ENCODE peak calls at places on chromosomes 6 and 20, in eight cellular contexts. W is cardiac muscle cell; P is neural progenitor cell; U is CD4-positive, CD25-positive, alpha-beta regulatory T cell; N is A549; I is Peyer's patch; H is aorta; E is naive thymus-derived CD4-positive, alpha-beta T cell. V is an unnamed sample. For H3K4me1, the result is how much of the 10 kb centered on the place peaks cover.

GRCh38 chr20:61977387-61977786 is 88.3 kb downstream of the TAF4 start:
- DNase-seq in W (no peak), H (no peak), E (no peak), P (no peak), N (no peak), U (no peak), I (no peak), V (no peak)

GRCh38 chr6:101080597-101080996 is 199.5 kb upstream of the ASCC3 start:
- DNase-seq in H (no peak), E (no peak), N (peak), U (no peak), I (no peak), W (peak), P (no peak), V (no peak)

GRCh38 chr6:135062735-135063134 is 8.1 kb upstream of the HBS1L start:
- DNase-seq in N (no peak), P (no peak), H (no peak), U (no peak), I (no peak), W (no peak), E (no peak), V (no peak)

GRCh38 chr6:14450133-14451040 is 332.8 kb downstream of the CD83 start:
- DNase-seq in E (no peak), N (no peak), H (no peak), I (no peak), W (no peak), U (no peak), P (peak), V (no peak)

GRCh38 chr20:23165307-23165750 is 79.2 kb upstream of the CD93 start:
- DNase-seq in W (no peak), U (no peak), E (no peak), P (peak), I (no peak), N (no peak), H (no peak), V (no peak)

GRCh38 chr6:155142163-155142901 is 121.5 kb upstream of the CLDN20 start:
- DNase-seq in E (no peak), P (no peak), I (no peak), N (no peak), U (no peak), H (no peak), W (peak), V (no peak)

GRCh38 chr6:89454300-89454699 is 21.3 kb downstream of the ANKRD6 start:
- DNase-seq in I (no peak), P (no peak), N (no peak), H (no peak), W (no peak), U (no peak), E (no peak), V (no peak)

GRCh38 chr20:19990911-19991707 is 26.1 kb upstream of the NAA20 start:
- DNase-seq in H (no peak), U (no peak), I (no peak), P (peak), N (no peak), E (no peak), W (no peak), V (no peak)

GRCh38 chr6:83615025-83615999 is 93.6 kb downstream of the SNAP91 start:
- DNase-seq in W (peak), N (peak), H (no peak), E (no peak), I (no peak), U (no peak), P (peak), V (no peak)

GRCh38 chr6:156779206-156780116 is 2.3 kb downstream of the ARID1B start:
- DNase-seq in U (peak), I (peak), P (peak), N (no peak), E (peak), W (no peak), H (peak), V (peak)

GRCh38 chr6:13390658-13391057 is 62.3 kb upstream of the TBC1D7 start:
- DNase-seq in P (no peak), U (no peak), I (no peak), W (no peak), H (no peak), N (no peak), E (no peak), V (no peak)

GRCh38 chr6:127956260-127956888 is 55.5 kb upstream of the THEMIS start:
- DNase-seq in P (peak), U (no peak), I (no peak), H (no peak), E (no peak), W (no peak), N (no peak), V (no peak)

GRCh38 chr20:41137412-41138216 is at the start of gene PLCG1:
- DNase-seq in E (peak), P (peak), I (peak), N (peak), W (peak), U (peak), H (peak), V (peak)

DNA sequence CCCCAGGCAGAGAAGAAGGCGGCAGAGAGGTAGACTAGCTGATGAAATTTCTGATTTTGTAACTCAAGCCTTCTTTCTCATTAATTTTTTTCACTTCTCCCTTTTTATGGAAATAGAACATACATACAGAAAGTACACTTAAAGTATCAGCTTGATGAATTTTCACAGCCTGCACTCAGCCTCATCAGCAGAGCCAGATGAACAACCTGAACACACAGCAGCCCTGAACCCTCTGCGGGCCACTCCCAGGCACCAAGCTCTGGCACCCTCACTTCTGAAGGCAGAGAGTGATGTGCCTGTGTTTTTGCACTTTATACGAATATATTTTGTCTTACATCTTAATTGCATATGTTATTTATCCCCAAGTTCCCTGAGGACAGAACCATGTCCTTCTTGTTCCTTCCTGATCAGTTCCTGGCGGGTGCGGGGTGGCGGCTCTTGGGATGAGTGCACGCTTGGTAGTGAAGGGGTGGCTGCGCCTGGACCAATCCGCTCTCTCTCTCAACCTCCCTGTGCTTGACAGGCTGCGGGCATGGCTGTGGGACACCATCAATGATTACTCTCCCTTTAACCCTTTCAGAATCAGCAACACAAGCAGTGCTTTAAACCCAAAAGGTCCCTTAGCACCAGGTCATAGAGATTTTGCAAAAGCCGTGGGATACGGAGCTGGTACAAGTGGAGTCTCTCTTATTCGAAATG is 34.8 kb upstream of the AFDN start:
- DNase-seq in I (no peak), W (no peak), E (no peak), P (no peak), H (no peak), N (no peak), U (no peak), V (peak)
- H3K4me1 ChIP-seq in I (under half), W (under half), E (under half), P (under half), H (under half), N (under half), U (under half), V (under half)

GRCh38 chr6:144150673-144151009 is 324 bp downstream of the STX11 start:
- DNase-seq in W (no peak), N (peak), U (peak), I (peak), P (peak), H (no peak), E (no peak), V (peak)

GRCh38 chr6:144151010-144151727 is 852 bp downstream of the STX11 start:
- DNase-seq in I (peak), W (no peak), H (no peak), P (peak), E (peak), N (no peak), U (peak), V (peak)

GRCh38 chr6:144148891-144149290 is 1.4 kb upstream of the STX11 start:
- DNase-seq in P (no peak), E (no peak), U (no peak), I (no peak), H (no peak), W (no peak), N (no peak), V (no peak)

GRCh38 chr6:144149894-144150672 is at the start of gene STX11:
- DNase-seq in P (peak), W (peak), H (peak), N (peak), E (peak), I (peak), U (peak), V (peak)

DNA sequence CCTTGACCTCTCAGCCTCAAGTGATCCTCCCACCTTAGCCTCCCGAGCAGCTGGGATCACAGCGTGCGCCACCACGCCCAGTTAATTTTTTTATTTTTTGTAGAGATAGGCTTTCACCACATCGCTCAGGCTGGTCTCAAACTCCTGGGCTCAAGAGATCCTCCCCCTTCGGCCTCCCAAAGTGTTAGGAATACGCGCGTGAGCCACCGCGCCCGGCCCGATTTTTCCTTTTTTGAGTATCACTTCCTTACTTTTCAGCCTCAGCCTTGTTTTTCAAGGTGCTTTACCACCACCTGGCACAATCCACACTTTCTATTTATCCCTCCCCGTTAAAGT is 791 bp upstream of the STX11 start:
- DNase-seq in N (no peak), I (no peak), P (peak), U (no peak), W (no peak), E (no peak), H (no peak), V (peak)
- H3K27ac ChIP-seq in N (peak), I (no peak), P (no peak), U (no peak), W (no peak), E (no peak), H (no peak), V (peak)

GRCh38 chr20:5265339-5265985 is 51.3 kb downstream of the PROKR2 start:
- DNase-seq in U (no peak), N (no peak), I (no peak), H (no peak), W (no peak), E (no peak), P (no peak), V (no peak)

GRCh38 chr20:5261763-5262162 is 55.0 kb downstream of the PROKR2 start:
- DNase-seq in N (no peak), U (no peak), W (no peak), E (no peak), I (no peak), H (no peak), P (no peak), V (no peak)

GRCh38 chr20:5267092-5267491 is 49.7 kb downstream of the PROKR2 start:
- DNase-seq in E (no peak), P (no peak), I (no peak), U (no peak), W (no peak), N (no peak), H (no peak), V (no peak)

GRCh38 chr20:5268449-5268848 is 48.3 kb downstream of the PROKR2 start:
- DNase-seq in W (no peak), N (no peak), H (no peak), E (no peak), I (no peak), U (no peak), P (no peak), V (no peak)

GRCh38 chr20:5264807-5265206 is 51.9 kb downstream of the PROKR2 start:
- DNase-seq in E (no peak), U (no peak), P (no peak), H (no peak), N (no peak), I (no peak), W (no peak), V (no peak)
- H3K4me1 ChIP-seq in E (under half), U (under half), P (under half), H (under half), N (under half), I (under half), W (under half), V (under half)

GRCh38 chr20:6705920-6706500 is 61.5 kb upstream of the BMP2 start:
- DNase-seq in I (no peak), E (no peak), N (no peak), P (no peak), H (no peak), W (no peak), U (no peak), V (no peak)
- H3K27ac ChIP-seq in I (no peak), E (no peak), N (no peak), P (no peak), H (no peak), W (no peak), U (no peak), V (no peak)

GRCh38 chr6:169263374-169263773 is 9.7 kb upstream of the THBS2 start:
- DNase-seq in U (no peak), H (no peak), E (no peak), I (no peak), N (no peak), W (no peak), P (no peak), V (no peak)
- H3K4me1 ChIP-seq in U (under half), H (under half), E (under half), I (under half), N (under half), W (under half), P (under half), V (under half)

DNA sequence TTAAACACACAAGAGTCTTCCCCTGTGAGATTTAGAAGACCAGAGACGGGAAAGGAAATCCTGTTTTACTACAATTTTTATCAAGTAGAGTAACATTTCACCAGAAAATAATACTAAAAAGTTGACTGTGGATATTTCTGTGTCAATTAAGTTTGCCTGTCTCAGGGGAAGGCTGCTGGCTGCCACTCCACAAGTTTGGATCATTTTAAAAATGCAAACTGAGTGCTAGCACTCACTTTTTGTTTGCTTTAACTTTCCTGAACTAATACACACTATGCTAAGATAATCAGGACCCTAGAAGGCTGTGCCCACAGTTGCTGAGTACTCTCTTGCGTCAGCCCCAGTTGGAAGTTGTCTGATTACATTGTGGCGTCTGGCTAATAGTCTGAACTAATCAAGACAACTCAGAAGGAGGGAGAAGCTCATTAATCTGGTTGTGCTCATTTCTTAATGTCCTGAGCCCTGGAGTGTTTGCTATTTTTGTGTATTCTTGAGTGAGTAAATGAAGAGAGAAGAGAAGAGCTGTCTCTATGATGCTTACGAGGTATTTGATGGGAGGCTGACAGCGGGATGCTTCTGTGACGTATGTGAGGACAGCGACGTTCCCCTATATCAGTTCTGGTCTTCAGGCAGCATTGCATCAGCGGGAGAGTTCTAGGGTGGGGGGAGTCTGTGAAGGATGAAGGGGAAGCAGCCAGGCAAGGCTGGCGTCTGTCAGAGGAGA is 664.2 kb downstream of the QKI start:
- DNase-seq in U (no peak), H (no peak), E (no peak), W (peak), N (no peak), I (no peak), P (no peak), V (no peak)
- H3K27ac ChIP-seq in U (no peak), H (no peak), E (no peak), W (no peak), N (no peak), I (no peak), P (no peak), V (no peak)

GRCh38 chr6:56996401-56996800 is 41.5 kb downstream of the BEND6 start:
- DNase-seq in E (no peak), P (no peak), N (no peak), H (no peak), U (no peak), W (no peak), I (no peak), V (no peak)
- H3K4me1 ChIP-seq in E (under half), P (under half), N (under half), H (under half), U (under half), W (under half), I (under half), V (under half)

GRCh38 chr6:63599243-63599642 is 27.0 kb downstream of the LOC128125822 start:
- DNase-seq in H (no peak), P (no peak), N (no peak), W (no peak), I (no peak), E (no peak), U (no peak), V (no peak)
- H3K27ac ChIP-seq in H (no peak), P (no peak), N (no peak), W (no peak), I (no peak), E (no peak), U (no peak), V (no peak)

GRCh38 chr6:125201961-125202729 is 48.6 kb downstream of the TPD52L1 start:
- DNase-seq in U (no peak), I (no peak), E (no peak), H (peak), W (peak), N (peak), P (no peak), V (peak)
- H3K4me1 ChIP-seq in U (under half), I (under half), E (under half), H (under half), W (under half), N (half or more), P (under half), V (under half)

GRCh38 chr6:30679765-30680535 is 6.5 kb downstream of the PPP1R18 start:
- DNase-seq in I (no peak), H (peak), E (no peak), W (no peak), U (no peak), P (peak), N (no peak), V (no peak)
- H3K27ac ChIP-seq in I (peak), H (peak), E (peak), W (peak), U (peak), P (peak), N (peak), V (no peak)